ENCODE peak calls at places on chromosomes 6 and 20, in nine cellular contexts. One of them, this sample, is unnamed.

GRCh38 chr6:141824258-141824795 is 308.4 kb upstream of the GJE1 start:
- DNase-seq in heart right ventricle: no peak
- DNase-seq in right atrium auricular region: no peak
- DNase-seq in HL-60: no peak
- DNase-seq in pancreas: no peak
- DNase-seq in prostate gland: no peak
- DNase-seq in hepatocyte: no peak
- DNase-seq in dorsolateral prefrontal cortex: no peak
- DNase-seq in GM12865: no peak
- DNase-seq in this sample: no peak

GRCh38 chr20:33812673-33813462 is 1.7 kb downstream of the CHMP4B start:
- DNase-seq in heart right ventricle: no peak
- DNase-seq in right atrium auricular region: no peak
- DNase-seq in HL-60: peak
- DNase-seq in pancreas: peak
- DNase-seq in prostate gland: no peak
- DNase-seq in hepatocyte: peak
- DNase-seq in dorsolateral prefrontal cortex: no peak
- DNase-seq in GM12865: peak
- DNase-seq in this sample: no peak

GRCh38 chr6:144319193-144319592 is 34.1 kb downstream of the UTRN start:
- DNase-seq in heart right ventricle: no peak
- DNase-seq in right atrium auricular region: no peak
- DNase-seq in HL-60: no peak
- DNase-seq in pancreas: no peak
- DNase-seq in prostate gland: no peak
- DNase-seq in hepatocyte: no peak
- DNase-seq in dorsolateral prefrontal cortex: no peak
- DNase-seq in GM12865: no peak
- DNase-seq in this sample: no peak

GRCh38 chr20:32343438-32343837 is 14.7 kb upstream of the ASXL1 start:
- DNase-seq in heart right ventricle: no peak
- DNase-seq in right atrium auricular region: no peak
- DNase-seq in HL-60: no peak
- DNase-seq in pancreas: no peak
- DNase-seq in prostate gland: no peak
- DNase-seq in hepatocyte: no peak
- DNase-seq in dorsolateral prefrontal cortex: no peak
- DNase-seq in GM12865: no peak
- DNase-seq in this sample: no peak

GRCh38 chr6:7129784-7130569 is 22.2 kb downstream of the RREB1 start:
- DNase-seq in heart right ventricle: no peak
- DNase-seq in right atrium auricular region: peak
- DNase-seq in HL-60: peak
- DNase-seq in pancreas: peak
- DNase-seq in prostate gland: no peak
- DNase-seq in hepatocyte: no peak
- DNase-seq in dorsolateral prefrontal cortex: no peak
- DNase-seq in GM12865: no peak
- DNase-seq in this sample: peak

GRCh38 chr6:113635222-113635970 is 221.7 kb upstream of the MARCKS start:
- DNase-seq in heart right ventricle: no peak
- DNase-seq in right atrium auricular region: no peak
- DNase-seq in HL-60: no peak
- DNase-seq in pancreas: no peak
- DNase-seq in prostate gland: no peak
- DNase-seq in hepatocyte: no peak
- DNase-seq in dorsolateral prefrontal cortex: no peak
- DNase-seq in GM12865: no peak
- DNase-seq in this sample: no peak

GRCh38 chr6:112016335-112016734 is 37.6 kb upstream of the CCN6 start:
- DNase-seq in heart right ventricle: no peak
- DNase-seq in right atrium auricular region: no peak
- DNase-seq in HL-60: no peak
- DNase-seq in pancreas: no peak
- DNase-seq in prostate gland: no peak
- DNase-seq in hepatocyte: no peak
- DNase-seq in dorsolateral prefrontal cortex: no peak
- DNase-seq in GM12865: peak
- DNase-seq in this sample: peak

GRCh38 chr20:53448875-53449274 is 144.8 kb downstream of the ZNF217 start:
- DNase-seq in heart right ventricle: no peak
- DNase-seq in right atrium auricular region: no peak
- DNase-seq in HL-60: no peak
- DNase-seq in pancreas: no peak
- DNase-seq in prostate gland: no peak
- DNase-seq in hepatocyte: no peak
- DNase-seq in dorsolateral prefrontal cortex: no peak
- DNase-seq in GM12865: no peak
- DNase-seq in this sample: no peak

GRCh38 chr6:12158686-12159415 is 131.3 kb upstream of the EDN1 start:
- DNase-seq in heart right ventricle: no peak
- DNase-seq in right atrium auricular region: no peak
- DNase-seq in HL-60: no peak
- DNase-seq in pancreas: no peak
- DNase-seq in prostate gland: no peak
- DNase-seq in hepatocyte: no peak
- DNase-seq in dorsolateral prefrontal cortex: no peak
- DNase-seq in GM12865: no peak
- DNase-seq in this sample: no peak

GRCh38 chr20:57498425-57499400 is 26.2 kb downstream of the CTCFL start:
- DNase-seq in heart right ventricle: no peak
- DNase-seq in right atrium auricular region: no peak
- DNase-seq in HL-60: peak
- DNase-seq in pancreas: no peak
- DNase-seq in prostate gland: no peak
- DNase-seq in hepatocyte: peak
- DNase-seq in dorsolateral prefrontal cortex: no peak
- DNase-seq in GM12865: peak
- DNase-seq in this sample: peak

GRCh38 chr6:109434456-109434855 is 6.0 kb downstream of the PPIL6 start:
- DNase-seq in heart right ventricle: no peak
- DNase-seq in right atrium auricular region: no peak
- DNase-seq in HL-60: no peak
- DNase-seq in pancreas: no peak
- DNase-seq in prostate gland: no peak
- DNase-seq in hepatocyte: no peak
- DNase-seq in dorsolateral prefrontal cortex: no peak
- DNase-seq in GM12865: no peak
- DNase-seq in this sample: no peak

GRCh38 chr20:53343433-53343832 is 250.2 kb downstream of the ZNF217 start:
- DNase-seq in heart right ventricle: no peak
- DNase-seq in right atrium auricular region: no peak
- DNase-seq in HL-60: no peak
- DNase-seq in pancreas: peak
- DNase-seq in prostate gland: no peak
- DNase-seq in hepatocyte: no peak
- DNase-seq in dorsolateral prefrontal cortex: no peak
- DNase-seq in GM12865: no peak
- DNase-seq in this sample: no peak

GRCh38 chr20:25070821-25071473 is 11.0 kb downstream of the VSX1 start:
- DNase-seq in heart right ventricle: no peak
- DNase-seq in right atrium auricular region: no peak
- DNase-seq in HL-60: no peak
- DNase-seq in pancreas: no peak
- DNase-seq in prostate gland: no peak
- DNase-seq in hepatocyte: no peak
- DNase-seq in dorsolateral prefrontal cortex: no peak
- DNase-seq in GM12865: no peak
- DNase-seq in this sample: no peak

GRCh38 chr6:122184260-122184934 is 215.1 kb upstream of the HSF2 start:
- DNase-seq in heart right ventricle: no peak
- DNase-seq in right atrium auricular region: no peak
- DNase-seq in HL-60: no peak
- DNase-seq in pancreas: no peak
- DNase-seq in prostate gland: no peak
- DNase-seq in hepatocyte: peak
- DNase-seq in dorsolateral prefrontal cortex: no peak
- DNase-seq in GM12865: no peak
- DNase-seq in this sample: no peak

GRCh38 chr20:10427060-10427692 is 6.8 kb downstream of the MKKS start:
- DNase-seq in heart right ventricle: peak
- DNase-seq in right atrium auricular region: no peak
- DNase-seq in HL-60: peak
- DNase-seq in pancreas: peak
- DNase-seq in prostate gland: peak
- DNase-seq in hepatocyte: peak
- DNase-seq in dorsolateral prefrontal cortex: peak
- DNase-seq in GM12865: peak
- DNase-seq in this sample: peak

GRCh38 chr6:144219056-144219685 is 66.0 kb upstream of the UTRN start:
- DNase-seq in heart right ventricle: no peak
- DNase-seq in right atrium auricular region: no peak
- DNase-seq in HL-60: peak
- DNase-seq in pancreas: no peak
- DNase-seq in prostate gland: no peak
- DNase-seq in hepatocyte: peak
- DNase-seq in dorsolateral prefrontal cortex: no peak
- DNase-seq in GM12865: peak
- DNase-seq in this sample: no peak

GRCh38 chr20:51487525-51488279 is 54.8 kb downstream of the NFATC2 start:
- DNase-seq in heart right ventricle: no peak
- DNase-seq in right atrium auricular region: no peak
- DNase-seq in HL-60: no peak
- DNase-seq in pancreas: no peak
- DNase-seq in prostate gland: no peak
- DNase-seq in hepatocyte: peak
- DNase-seq in dorsolateral prefrontal cortex: no peak
- DNase-seq in GM12865: no peak
- DNase-seq in this sample: no peak

DNA sequence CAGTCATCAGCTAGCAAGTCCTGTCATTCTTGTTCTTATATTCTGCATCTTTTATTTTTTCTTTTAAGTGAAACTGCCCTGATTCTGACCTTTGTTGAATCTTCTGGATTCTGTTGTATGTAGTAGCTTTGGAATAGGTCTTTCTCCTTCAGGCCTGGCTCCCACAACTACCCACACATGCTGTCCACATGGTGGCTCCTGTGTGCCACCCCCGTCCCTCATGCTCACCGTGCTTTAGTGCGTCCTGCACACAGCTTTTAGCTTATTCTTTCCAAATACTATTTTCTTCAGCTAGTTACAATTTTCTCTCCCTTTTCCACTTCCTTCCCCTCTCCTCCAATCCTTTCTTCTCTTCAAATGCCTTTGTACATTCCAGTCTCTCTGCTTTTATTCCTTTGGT is 61.8 kb downstream of the CTNNBL1 start:
- DNase-seq in heart right ventricle: peak
- DNase-seq in right atrium auricular region: no peak
- DNase-seq in HL-60: no peak
- DNase-seq in pancreas: no peak
- DNase-seq in prostate gland: no peak
- DNase-seq in hepatocyte: peak
- DNase-seq in dorsolateral prefrontal cortex: peak
- DNase-seq in GM12865: no peak
- DNase-seq in this sample: no peak
- TF ChIP-seq CTCF in heart right ventricle: peak
- TF ChIP-seq CTCF in right atrium auricular region: peak
- TF ChIP-seq CTCF in HL-60: no peak
- TF ChIP-seq CTCF in pancreas: no peak
- TF ChIP-seq CTCF in prostate gland: no peak
- TF ChIP-seq CTCF in hepatocyte: peak
- TF ChIP-seq CTCF in dorsolateral prefrontal cortex: peak
- TF ChIP-seq CTCF in GM12865: no peak
- TF ChIP-seq CTCF in this sample: no peak

DNA sequence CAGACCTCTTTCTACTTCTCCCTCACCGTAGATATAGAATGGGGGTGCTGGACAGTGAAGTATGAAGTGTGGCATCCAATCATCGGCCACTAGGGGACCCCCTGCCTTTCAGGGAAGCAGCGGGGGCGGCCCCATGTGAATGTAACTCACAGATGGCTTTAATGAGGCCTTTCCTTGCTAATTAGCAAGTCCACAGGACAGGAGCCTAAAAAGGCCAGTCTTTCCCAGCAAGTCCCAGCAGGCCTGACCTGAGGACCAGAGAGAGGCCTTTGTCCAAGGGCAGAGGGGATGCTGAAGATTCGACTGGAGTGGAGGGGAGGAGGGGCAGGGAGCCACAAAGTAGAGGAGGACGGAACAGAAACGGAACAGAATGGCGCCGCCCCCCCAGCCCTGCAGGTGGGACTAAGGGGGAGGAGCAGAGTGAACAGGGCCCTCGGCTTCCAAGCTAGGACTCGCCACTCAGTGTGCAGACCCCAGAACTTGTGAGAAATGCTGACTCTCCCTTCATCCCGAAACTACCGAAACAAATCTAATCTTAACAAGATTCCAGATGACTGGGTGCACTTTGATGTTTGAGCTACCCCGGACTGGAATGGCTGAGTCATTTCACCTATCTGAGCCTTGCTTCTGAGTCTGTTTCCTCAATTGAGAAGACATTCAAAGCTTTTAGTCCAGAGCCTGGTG is 5.8 kb downstream of the C6orf132 start:
- DNase-seq in heart right ventricle: no peak
- DNase-seq in right atrium auricular region: no peak
- DNase-seq in HL-60: peak
- DNase-seq in pancreas: no peak
- DNase-seq in prostate gland: no peak
- DNase-seq in hepatocyte: peak
- DNase-seq in dorsolateral prefrontal cortex: no peak
- DNase-seq in GM12865: peak
- DNase-seq in this sample: peak
- TF ChIP-seq CTCF in heart right ventricle: peak
- TF ChIP-seq CTCF in right atrium auricular region: no peak
- TF ChIP-seq CTCF in HL-60: no peak
- TF ChIP-seq CTCF in pancreas: no peak
- TF ChIP-seq CTCF in prostate gland: no peak
- TF ChIP-seq CTCF in hepatocyte: peak
- TF ChIP-seq CTCF in dorsolateral prefrontal cortex: peak
- TF ChIP-seq CTCF in GM12865: peak
- TF ChIP-seq CTCF in this sample: no peak

GRCh38 chr20:37941332-37941731 is 38.4 kb downstream of the VSTM2L start:
- DNase-seq in heart right ventricle: no peak
- DNase-seq in right atrium auricular region: no peak
- DNase-seq in HL-60: no peak
- DNase-seq in pancreas: no peak
- DNase-seq in prostate gland: no peak
- DNase-seq in hepatocyte: no peak
- DNase-seq in dorsolateral prefrontal cortex: no peak
- DNase-seq in GM12865: no peak
- DNase-seq in this sample: no peak
- TF ChIP-seq CTCF in heart right ventricle: no peak
- TF ChIP-seq CTCF in right atrium auricular region: no peak
- TF ChIP-seq CTCF in HL-60: no peak
- TF ChIP-seq CTCF in pancreas: no peak
- TF ChIP-seq CTCF in prostate gland: no peak
- TF ChIP-seq CTCF in hepatocyte: peak
- TF ChIP-seq CTCF in dorsolateral prefrontal cortex: no peak
- TF ChIP-seq CTCF in GM12865: no peak
- TF ChIP-seq CTCF in this sample: no peak

DNA sequence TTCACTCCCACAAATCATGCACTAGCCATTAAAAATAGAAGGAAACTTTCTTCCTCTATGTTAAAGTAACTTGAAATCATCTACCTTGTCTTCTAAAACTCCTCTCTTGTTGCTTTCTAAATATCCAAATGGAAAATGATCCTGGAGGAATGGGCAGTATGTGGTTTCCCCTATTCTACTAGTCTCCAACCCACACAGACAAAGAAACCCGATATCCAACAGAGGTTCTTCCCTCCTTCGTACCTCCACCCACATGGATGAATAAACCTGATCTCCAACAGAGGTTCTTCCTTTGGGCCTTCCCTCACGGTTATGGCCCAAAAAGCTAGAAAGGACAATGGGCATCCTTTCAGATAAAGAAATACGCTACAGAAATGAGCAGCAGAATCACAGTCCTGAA is 130.7 kb downstream of the GMPR start:
- DNase-seq in heart right ventricle: no peak
- DNase-seq in right atrium auricular region: no peak
- DNase-seq in HL-60: no peak
- DNase-seq in pancreas: no peak
- DNase-seq in prostate gland: no peak
- DNase-seq in hepatocyte: no peak
- DNase-seq in dorsolateral prefrontal cortex: no peak
- DNase-seq in GM12865: no peak
- DNase-seq in this sample: no peak
- TF ChIP-seq CTCF in heart right ventricle: no peak
- TF ChIP-seq CTCF in right atrium auricular region: no peak
- TF ChIP-seq CTCF in HL-60: no peak
- TF ChIP-seq CTCF in pancreas: no peak
- TF ChIP-seq CTCF in prostate gland: no peak
- TF ChIP-seq CTCF in hepatocyte: no peak
- TF ChIP-seq CTCF in dorsolateral prefrontal cortex: no peak
- TF ChIP-seq CTCF in GM12865: no peak
- TF ChIP-seq CTCF in this sample: no peak

This sample was measured in activated CD8-positive, alpha-beta T cell treated with anti-CD3 and anti-CD28 coated beads for 36 hours.